ENCODE peak calls at places on chromosomes 2 and 18, in six cellular contexts. Q is colonic mucosa, V is AG09319, T is ascending aorta, C is AG10803, N is GM12865. G is an unnamed sample.

GRCh38 chr18:22409445-22409844 is 8.3 kb downstream of the CTAGE1 start:
- DNase-seq in Q (no peak), V (no peak), T (no peak), C (no peak), N (no peak), G (no peak)

GRCh38 chr2:196330645-196331044 is 159.3 kb upstream of the STK17B start:
- DNase-seq in Q (no peak), V (no peak), T (no peak), C (no peak), N (no peak), G (no peak)

GRCh38 chr18:11591957-11592356 is 17.4 kb upstream of the SLC35G4 start:
- DNase-seq in Q (no peak), V (no peak), T (no peak), C (no peak), N (no peak), G (no peak)

GRCh38 chr2:159090514-159091201 is 122.2 kb downstream of the TANC1 start:
- DNase-seq in Q (no peak), V (no peak), T (no peak), C (peak; percentile 48), N (peak; percentile 50), G (peak; percentile 41)

GRCh38 chr2:46308629-46309028 is 11.4 kb downstream of the EPAS1 start:
- DNase-seq in Q (no peak), V (no peak), T (no peak), C (no peak), N (no peak), G (no peak)

GRCh38 chr18:39191931-39192330 is 1626.3 kb upstream of the CELF4 start:
- DNase-seq in Q (no peak), V (no peak), T (no peak), C (no peak), N (no peak), G (no peak)

GRCh38 chr18:46335551-46336059 is 231.4 kb downstream of the HAUS1 start:
- DNase-seq in Q (no peak), V (no peak), T (no peak), C (no peak), N (no peak), G (no peak)

GRCh38 chr18:22489694-22490093 is 72.0 kb upstream of the CTAGE1 start:
- DNase-seq in Q (peak; percentile 46), V (no peak), T (no peak), C (peak; percentile 3), N (no peak), G (no peak)

GRCh38 chr2:84924173-84925106 is 19.0 kb downstream of the TMSB10 start:
- DNase-seq in Q (peak; percentile 67), V (no peak), T (no peak), C (peak; percentile 78), N (peak; percentile 85), G (no peak)

GRCh38 chr2:101622633-101623521 is 74.6 kb upstream of the MAP4K4 start:
- DNase-seq in Q (no peak), V (no peak), T (no peak), C (no peak), N (peak; percentile 81), G (peak; percentile 68)

GRCh38 chr2:241598487-241598886 is 38.5 kb downstream of the THAP4 start:
- DNase-seq in Q (no peak), V (no peak), T (no peak), C (no peak), N (peak; percentile 29), G (no peak)

GRCh38 chr2:45681675-45682074 is 30.2 kb downstream of the PRKCE start:
- DNase-seq in Q (peak; percentile 29), V (peak; percentile 36), T (no peak), C (peak; percentile 88), N (peak; percentile 10), G (peak; percentile 58)

GRCh38 chr2:98909381-98910211 is 26.4 kb downstream of the CRACDL start:
- DNase-seq in Q (no peak), V (no peak), T (no peak), C (peak; percentile 71), N (peak; percentile 46), G (no peak)

GRCh38 chr18:72544092-72544886 is at the start of gene CBLN2:
- DNase-seq in Q (peak; percentile 36), V (peak; percentile 8), T (no peak), C (peak; percentile 30), N (peak; percentile 66), G (peak; percentile 87)

GRCh38 chr18:58400337-58400885 is 228.5 kb downstream of the ALPK2 start:
- DNase-seq in Q (no peak), V (peak; percentile 56), T (no peak), C (peak; percentile 87), N (no peak), G (no peak)

GRCh38 chr2:62412347-62412742 is 93.7 kb downstream of the TMEM17 start:
- DNase-seq in Q (no peak), V (no peak), T (no peak), C (no peak), N (no peak), G (no peak)
- TF ChIP-seq CTCF in Q (peak; percentile 10), V (no peak), T (no peak), C (no peak), N (no peak), G (no peak)

GRCh38 chr2:191811807-191812602 is 34.9 kb downstream of the CAVIN2 start:
- DNase-seq in Q (peak; percentile 60), V (peak; percentile 36), T (no peak), C (peak; percentile 64), N (peak; percentile 61), G (peak; percentile 36)
- TF ChIP-seq CTCF in Q (peak; percentile 67), V (peak; percentile 80), T (peak; percentile 73), C (peak; percentile 96), N (peak; percentile 73), G (peak; percentile 68)

GRCh38 chr2:136116111-136116812 is 1.7 kb downstream of the CXCR4 start:
- DNase-seq in Q (peak; percentile 61), V (no peak), T (no peak), C (no peak), N (peak; percentile 49), G (peak; percentile 48)

GRCh38 chr2:136117909-136118818 is at the start of gene CXCR4:
- DNase-seq in Q (peak; percentile 76), V (no peak), T (peak; percentile 23), C (no peak), N (peak; percentile 77), G (peak; percentile 92)

GRCh38 chr2:136116813-136117390 is 1.0 kb downstream of the CXCR4 start:
- DNase-seq in Q (peak; percentile 29), V (no peak), T (no peak), C (no peak), N (peak; percentile 90), G (peak; percentile 87)

GRCh38 chr2:136118819-136119716 is 1.1 kb upstream of the CXCR4 start:
- DNase-seq in Q (peak; percentile 61), V (no peak), T (peak; percentile 31), C (no peak), N (peak; percentile 28), G (peak; percentile 73)

GRCh38 chr2:136117391-136117841 is 533 bp downstream of the CXCR4 start:
- DNase-seq in Q (peak; percentile 36), V (no peak), T (no peak), C (peak; percentile 20), N (peak; percentile 59), G (peak; percentile 45)
- TF ChIP-seq CTCF in Q (no peak), V (no peak), T (no peak), C (no peak), N (no peak), G (no peak)

DNA sequence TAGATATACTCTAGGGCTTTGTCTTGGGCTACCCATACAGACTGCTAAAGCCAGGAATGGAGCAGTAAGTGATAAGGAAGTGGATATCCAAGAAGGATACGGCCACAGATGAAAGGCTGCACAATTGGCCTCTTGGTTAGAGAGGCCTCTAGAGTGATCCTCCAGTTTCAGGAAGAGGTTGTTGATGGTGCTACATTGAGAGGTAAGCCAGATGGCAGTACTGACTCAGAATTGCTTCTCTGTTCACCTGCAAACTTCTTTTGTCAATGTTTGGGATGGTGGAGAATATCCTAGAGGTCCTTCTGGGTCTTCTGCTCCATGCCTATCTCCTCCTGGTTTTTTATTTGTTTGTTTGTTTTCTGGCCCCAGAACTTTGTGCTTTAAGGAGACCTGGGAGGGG is 226.8 kb upstream of the LRRTM1 start:
- DNase-seq in Q (no peak), V (no peak), T (no peak), C (no peak), N (peak; percentile 58), G (no peak)
- TF ChIP-seq CTCF in Q (no peak), V (no peak), T (no peak), C (no peak), N (peak; percentile 19), G (no peak)